ENCODE peak calls at places on chromosomes 7 and 10, in five cellular contexts. P is substantia nigra; I is activated CD4-positive, CD25-positive, alpha-beta regulatory T cell; U is tibial artery; T is GM10248. M is an unnamed sample.

GRCh38 chr10:75272896-75273295 is 37.1 kb upstream of the COMTD1 start:
- DNase-seq in T (no peak), U (no peak), I (no peak), P (no peak), M (no peak)

GRCh38 chr10:60479305-60480020 is 89.8 kb upstream of the ANK3 start:
- DNase-seq in I (no peak), P (no peak), U (no peak), T (no peak), M (peak; percentile 59)

GRCh38 chr7:123879628-123880027 is 34.7 kb downstream of the HYAL4 start:
- DNase-seq in P (no peak), U (no peak), I (no peak), T (no peak), M (no peak)

GRCh38 chr7:111089822-111090426 is 1.0 kb upstream of the LRRN3 start:
- DNase-seq in I (no peak), T (peak; percentile 20), P (no peak), U (no peak), M (no peak)

GRCh38 chr10:72310241-72310633 is 36.5 kb downstream of the DDIT4 start:
- DNase-seq in P (no peak), U (no peak), T (no peak), I (no peak), M (no peak)

GRCh38 chr7:23938937-23939552 is 229.0 kb downstream of the STK31 start:
- DNase-seq in P (no peak), U (no peak), I (no peak), T (peak; percentile 44), M (no peak)

GRCh38 chr7:27424749-27425148 is 182.1 kb downstream of the EVX1 start:
- DNase-seq in P (no peak), I (no peak), U (no peak), T (no peak), M (no peak)

GRCh38 chr7:33932832-33933468 is 27.6 kb downstream of the BMPER start:
- DNase-seq in U (peak; percentile 79), T (peak; percentile 56), I (peak; percentile 3), P (peak; percentile 68), M (peak; percentile 87)

GRCh38 chr10:80517416-80518142 is 20.1 kb upstream of the SH2D4B start:
- DNase-seq in P (no peak), T (no peak), I (no peak), U (peak; percentile 27), M (no peak)

GRCh38 chr10:22624289-22624738 is 90.1 kb downstream of the PIP4K2A start:
- DNase-seq in U (no peak), I (no peak), T (no peak), P (no peak), M (no peak)

GRCh38 chr10:77816311-77816710 is 110.2 kb downstream of the DLG5 start:
- DNase-seq in I (no peak), T (no peak), P (no peak), U (no peak), M (no peak)

GRCh38 chr10:8453587-8453986 is 399.1 kb downstream of the GATA3 start:
- DNase-seq in I (no peak), T (no peak), P (no peak), U (peak; percentile 37), M (no peak)

GRCh38 chr7:44990520-44991023 is 9.4 kb upstream of the CCM2 start:
- DNase-seq in P (no peak), I (no peak), T (no peak), U (no peak), M (peak; percentile 64)

GRCh38 chr7:31096882-31097258 is 44.8 kb downstream of the ADCYAP1R1 start:
- DNase-seq in T (no peak), P (no peak), U (no peak), I (no peak), M (no peak)

GRCh38 chr10:85105614-85106013 is 777.2 kb downstream of the CCSER2 start:
- DNase-seq in U (no peak), T (no peak), P (no peak), I (no peak), M (no peak)

GRCh38 chr7:69517985-69518731 is 80.1 kb upstream of the AUTS2 start:
- DNase-seq in I (no peak), T (no peak), P (peak; percentile 44), U (no peak), M (peak; percentile 13)

GRCh38 chr10:58502956-58503355 is 9.7 kb upstream of the BICC1 start:
- DNase-seq in P (no peak), U (no peak), T (no peak), I (no peak), M (no peak)